ENCODE peak calls at places on chromosomes 12 and 14, in seven cellular contexts. C is tibial artery, G is left ventricle myocardium inferior, S is Caco-2, E is neural progenitor cell, P is body of pancreas, H is transverse colon. F is an unnamed sample. For H3K4me1, the result is how much of the 10 kb centered on the place peaks cover.

GRCh38 chr12:57809425-57809824 is 9.1 kb downstream of the AVIL start:
- DNase-seq in C (no peak), G (no peak), S (no peak), E (no peak), P (no peak), H (no peak), F (no peak)

GRCh38 chr14:102951034-102951433 is 28.6 kb downstream of the AMN start:
- DNase-seq in C (no peak), G (no peak), S (no peak), E (no peak), P (no peak), H (no peak), F (no peak)

GRCh38 chr12:64652346-64652745 is 42.1 kb downstream of the RASSF3 start:
- DNase-seq in C (no peak), G (no peak), S (no peak), E (no peak), P (no peak), H (no peak), F (no peak)

GRCh38 chr12:64147011-64147671 is 75.0 kb downstream of the KICS2 start:
- DNase-seq in C (no peak), G (no peak), S (no peak), E (no peak), P (no peak), H (no peak), F (no peak)

GRCh38 chr14:105844810-105845724 is 318.7 kb downstream of the TMEM121 start:
- DNase-seq in C (peak), G (no peak), S (no peak), E (no peak), P (no peak), H (no peak), F (no peak)

GRCh38 chr14:67583711-67584644 is 16.1 kb downstream of the PIGH start:
- DNase-seq in C (no peak), G (no peak), S (peak), E (peak), P (peak), H (peak), F (peak)

GRCh38 chr14:102827716-102828115 is 50.5 kb downstream of the TRAF3 start:
- DNase-seq in C (no peak), G (no peak), S (no peak), E (no peak), P (no peak), H (no peak), F (no peak)

GRCh38 chr12:31236998-31237637 is 88.8 kb downstream of the SINHCAF start:
- DNase-seq in C (no peak), G (no peak), S (no peak), E (no peak), P (no peak), H (no peak), F (no peak)

GRCh38 chr14:77200406-77200985 is 18.9 kb downstream of the TMEM63C start:
- DNase-seq in C (no peak), G (no peak), S (no peak), E (no peak), P (no peak), H (no peak), F (no peak)

GRCh38 chr14:37172024-37172869 is at the start of gene SLC25A21:
- DNase-seq in C (peak), G (peak), S (peak), E (peak), P (peak), H (peak), F (no peak)

GRCh38 chr14:92860097-92860496 is 62.9 kb upstream of the CHGA start:
- DNase-seq in C (no peak), G (no peak), S (no peak), E (no peak), P (no peak), H (no peak), F (no peak)

DNA sequence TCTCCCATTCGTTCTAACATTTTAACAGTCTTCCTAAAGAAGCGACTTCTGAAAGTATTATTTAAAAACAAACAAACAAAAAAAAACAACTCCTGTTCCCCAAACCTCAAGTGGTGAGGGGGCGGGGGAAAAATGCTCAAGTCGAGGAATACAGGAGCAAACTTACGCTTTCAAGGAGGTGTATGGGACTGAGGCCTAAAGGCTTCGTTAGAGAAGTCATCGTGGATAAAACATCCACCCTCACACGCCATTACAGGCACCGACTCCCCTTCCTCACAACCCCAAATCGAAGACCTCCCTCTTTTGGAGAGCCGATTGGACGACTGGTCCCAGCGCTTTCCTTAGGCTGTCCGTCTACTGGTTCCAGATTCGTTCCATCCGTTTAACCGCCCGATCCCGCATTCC is 693 bp downstream of the CBX5 start:
- DNase-seq in C (no peak), G (no peak), S (no peak), E (no peak), P (no peak), H (no peak), F (no peak)
- H3K4me1 ChIP-seq in C (under half), G (half or more), S (under half), E (under half), P (under half), H (half or more), F (under half)

DNA sequence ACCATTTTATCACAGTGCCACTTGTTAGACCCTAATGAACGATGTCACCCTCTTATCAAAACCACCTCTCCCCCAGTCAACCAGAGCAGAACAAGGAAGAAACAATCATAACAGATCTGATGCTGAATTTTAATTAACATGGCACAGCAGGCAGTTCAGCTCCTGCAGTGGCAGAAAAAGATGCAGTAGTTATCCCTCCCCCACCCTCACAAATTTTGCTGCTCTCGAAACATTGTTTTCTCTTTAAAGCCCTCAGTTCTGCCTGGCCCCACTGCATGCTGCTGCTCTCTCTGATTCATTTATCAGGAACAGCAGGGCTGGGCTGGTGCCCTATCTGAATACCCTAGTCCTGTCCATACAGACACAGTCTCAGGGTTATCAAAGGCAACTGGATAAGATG is 12.3 kb downstream of the CCDC175 start:
- DNase-seq in C (no peak), G (no peak), S (no peak), E (peak), P (no peak), H (no peak), F (no peak)
- H3K4me1 ChIP-seq in C (under half), G (under half), S (under half), E (under half), P (under half), H (under half), F (under half)

DNA sequence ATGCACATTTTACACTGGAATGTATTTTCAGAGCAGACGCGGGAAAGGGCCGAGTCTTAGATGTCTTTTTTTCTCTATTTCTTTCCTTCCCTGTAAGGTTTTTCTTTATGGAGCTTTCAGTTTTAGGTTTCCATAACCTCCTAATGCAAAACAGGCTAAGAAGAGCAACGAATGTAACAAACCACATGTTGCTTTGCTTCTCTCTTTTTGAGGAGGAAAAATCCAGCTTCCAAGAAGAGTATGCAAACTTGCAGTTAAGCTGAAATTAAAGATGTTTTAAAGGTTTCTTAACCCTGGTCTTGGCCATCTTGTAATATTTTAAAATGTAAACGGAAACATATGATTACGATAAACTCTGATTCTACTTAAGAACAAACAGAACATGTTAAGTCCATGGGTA is 86.9 kb downstream of the PRICKLE1 start:
- DNase-seq in C (no peak), G (no peak), S (no peak), E (no peak), P (no peak), H (no peak), F (no peak)
- H3K4me1 ChIP-seq in C (under half), G (under half), S (under half), E (under half), P (under half), H (under half), F (under half)

DNA sequence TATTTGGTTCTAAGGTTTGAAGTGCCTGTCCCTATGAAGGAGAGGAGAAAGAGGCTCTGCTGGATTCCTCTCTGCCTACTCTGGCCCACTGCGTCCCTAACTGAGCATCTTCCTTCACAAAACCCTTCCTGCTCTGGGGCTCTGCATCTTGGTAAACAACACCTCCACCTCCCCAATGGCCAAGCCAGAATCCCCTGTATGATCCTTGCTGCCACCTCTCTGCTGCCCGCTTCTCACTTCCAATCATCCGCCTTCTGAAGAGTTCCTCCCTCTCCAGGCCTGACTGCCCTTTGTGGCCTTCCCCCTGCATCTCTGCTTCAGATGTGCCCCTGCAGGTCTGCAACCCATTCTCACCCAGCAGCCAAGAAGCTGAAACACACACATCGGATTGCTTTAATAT is 110.6 kb upstream of the RPH3A start:
- DNase-seq in C (no peak), G (no peak), S (no peak), E (no peak), P (no peak), H (no peak), F (no peak)
- H3K4me1 ChIP-seq in C (under half), G (under half), S (under half), E (under half), P (under half), H (under half), F (under half)

GRCh38 chr12:23424685-23425084 is 524.8 kb downstream of the SOX5 start:
- DNase-seq in C (no peak), G (no peak), S (no peak), E (no peak), P (no peak), H (no peak), F (no peak)
- H3K4me1 ChIP-seq in C (under half), G (under half), S (under half), E (under half), P (under half), H (under half), F (under half)

DNA sequence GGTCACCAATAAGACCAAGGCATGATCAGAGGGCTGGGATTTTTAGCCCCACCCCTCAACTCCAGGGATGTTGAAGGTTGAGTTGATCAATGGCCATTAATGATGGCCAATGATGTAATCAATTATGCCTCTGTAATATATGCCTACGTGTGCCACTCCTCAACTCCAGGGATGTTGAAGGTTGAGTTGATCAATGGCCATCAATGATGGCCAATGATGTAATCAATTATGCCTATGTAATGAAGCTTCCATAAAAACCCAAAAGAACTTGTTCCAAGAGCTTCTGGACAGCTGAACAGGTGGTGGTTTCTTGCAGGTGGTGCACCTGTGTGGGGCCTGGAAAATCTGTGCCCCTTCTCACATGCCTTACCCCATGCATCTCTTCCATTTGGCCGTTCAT is 33.2 kb downstream of the KLRG1 start:
- DNase-seq in C (no peak), G (no peak), S (no peak), E (no peak), P (no peak), H (no peak), F (no peak)
- H3K4me1 ChIP-seq in C (under half), G (under half), S (under half), E (under half), P (under half), H (under half), F (under half)

F was measured in Peyer's patch.